ENCODE peak calls at places on chromosomes 5 and 9, in five cellular contexts. X is SK-N-SH, F is A549, N is IMR-90, W is K562. S is an unnamed sample.

GRCh38 chr9:75372499-75373268 is 284.4 kb downstream of the OSTF1 start:
- DNase-seq in X (no peak), F (no peak), N (no peak), W (no peak), S (no peak)

GRCh38 chr5:156800982-156801381 is 49.1 kb upstream of the PPP1R2B start:
- DNase-seq in F (no peak), X (no peak), W (no peak), N (no peak), S (no peak)

GRCh38 chr9:129323376-129323998 is 145.4 kb upstream of the IER5L start:
- DNase-seq in W (no peak), N (no peak), F (no peak), X (no peak), S (no peak)

GRCh38 chr9:102309379-102309778 is 570.9 kb upstream of the GRIN3A start:
- DNase-seq in W (no peak), F (no peak), X (no peak), N (no peak), S (no peak)

GRCh38 chr9:7841831-7842230 is 42.3 kb upstream of the DMAC1 start:
- DNase-seq in N (no peak), F (no peak), X (no peak), W (no peak), S (no peak)

GRCh38 chr5:168976311-168976893 is 324.5 kb downstream of the SLIT3 start:
- DNase-seq in F (no peak), W (no peak), X (peak; percentile 61), N (no peak), S (no peak)

GRCh38 chr9:122125158-122125890 is 32.2 kb upstream of the TTLL11 start:
- DNase-seq in N (peak; percentile 76), X (peak; percentile 92), F (peak; percentile 71), W (peak; percentile 88), S (no peak)

GRCh38 chr9:104993291-104993963 is 65.5 kb upstream of the ABCA1 start:
- DNase-seq in F (no peak), X (no peak), W (no peak), N (peak; percentile 86), S (no peak)

GRCh38 chr9:85960688-85961093 is 19.7 kb downstream of the NAA35 start:
- DNase-seq in X (no peak), N (peak; percentile 13), W (peak; percentile 9), F (no peak), S (no peak)

GRCh38 chr5:65262094-65262493 is 219.6 kb downstream of the ADAMTS6 start:
- DNase-seq in W (no peak), X (peak; percentile 4), F (no peak), N (no peak), S (no peak)

GRCh38 chr9:131712151-131712716 is 27.6 kb downstream of the RAPGEF1 start:
- DNase-seq in X (no peak), N (no peak), F (no peak), W (no peak), S (no peak)

GRCh38 chr5:154701181-154701580 is 54.0 kb upstream of the LARP1 start:
- DNase-seq in N (no peak), X (no peak), W (no peak), F (no peak), S (no peak)

GRCh38 chr5:171957591-171958251 is 48.7 kb downstream of the FBXW11 start:
- DNase-seq in W (no peak), X (no peak), N (no peak), F (no peak), S (peak; percentile 69)

GRCh38 chr5:42360641-42361320 is 62.5 kb upstream of the GHR start:
- DNase-seq in W (no peak), F (no peak), N (no peak), X (no peak), S (no peak)

GRCh38 chr5:158431369-158432029 is 572.6 kb upstream of the CLINT1 start:
- DNase-seq in F (no peak), W (no peak), N (no peak), X (no peak), S (no peak)

GRCh38 chr9:116377179-116377790 is 223.7 kb downstream of the PAPPA start:
- DNase-seq in X (no peak), N (peak; percentile 75), F (peak; percentile 48), W (no peak), S (no peak)

GRCh38 chr5:169904059-169904458 is 76.2 kb downstream of the INSYN2B start:
- DNase-seq in W (no peak), F (no peak), N (peak; percentile 31), X (no peak), S (peak; percentile 16)

GRCh38 chr5:1441166-1441865 is 3.9 kb downstream of the SLC6A3 start:
- DNase-seq in F (no peak), N (no peak), X (no peak), W (no peak), S (no peak)

GRCh38 chr9:70832487-70832886 is 288.9 kb downstream of the TRPM3 start:
- DNase-seq in F (no peak), W (no peak), X (no peak), N (no peak), S (no peak)

GRCh38 chr5:95835682-95836405 is 13.3 kb upstream of the GLRX start:
- DNase-seq in W (no peak), F (no peak), X (no peak), N (no peak), S (no peak)

GRCh38 chr9:128716581-128717254 is 7.2 kb downstream of the ZDHHC12 start:
- DNase-seq in F (no peak), W (no peak), X (peak; percentile 30), N (no peak), S (no peak)

GRCh38 chr9:130239741-130240241 is 25.8 kb upstream of the HMCN2 start:
- DNase-seq in N (peak; percentile 19), F (no peak), X (no peak), W (no peak), S (peak; percentile 31)

GRCh38 chr5:24226492-24226891 is 418.3 kb downstream of the CDH10 start:
- DNase-seq in W (no peak), F (no peak), X (no peak), N (no peak), S (no peak)

GRCh38 chr5:1255081-1255561 is 29.9 kb downstream of the SLC6A18 start:
- DNase-seq in N (no peak), F (no peak), X (no peak), W (no peak), S (no peak)

GRCh38 chr9:84669293-84670105 is at the start of gene NTRK2:
- DNase-seq in W (no peak), F (peak; percentile 17), N (peak; percentile 2), X (peak; percentile 65), S (no peak)

GRCh38 chr5:73764996-73765395 is 139.0 kb downstream of the ARHGEF28 start:
- DNase-seq in X (no peak), N (no peak), F (peak; percentile 54), W (no peak), S (no peak)

GRCh38 chr9:121598167-121599000 is 53.0 kb upstream of the DAB2IP start:
- DNase-seq in F (no peak), N (peak; percentile 86), W (no peak), X (no peak), S (no peak)

GRCh38 chr5:25090818-25091217 is 446.0 kb upstream of the CDH10 start:
- DNase-seq in N (no peak), W (no peak), X (no peak), F (no peak), S (no peak)

GRCh38 chr9:110641350-110641749 is 27.2 kb upstream of the MUSK start:
- DNase-seq in N (no peak), X (no peak), F (no peak), W (no peak), S (no peak)

GRCh38 chr9:137441289-137441934 is at the start of gene ENTPD8:
- DNase-seq in F (peak; percentile 66), N (no peak), W (peak; percentile 76), X (peak; percentile 89), S (no peak)

GRCh38 chr5:139549162-139549894 is 11.8 kb upstream of the UBE2D2 start:
- DNase-seq in F (no peak), W (no peak), X (no peak), N (no peak), S (no peak)

GRCh38 chr5:139543423-139543991 is 17.6 kb upstream of the UBE2D2 start:
- DNase-seq in X (peak; percentile 59), W (peak; percentile 72), N (peak; percentile 5), F (no peak), S (no peak)
- TF ChIP-seq RCOR1 in X (no peak), W (peak; percentile 10), N (no peak), F (no peak), S (no peak)

DNA sequence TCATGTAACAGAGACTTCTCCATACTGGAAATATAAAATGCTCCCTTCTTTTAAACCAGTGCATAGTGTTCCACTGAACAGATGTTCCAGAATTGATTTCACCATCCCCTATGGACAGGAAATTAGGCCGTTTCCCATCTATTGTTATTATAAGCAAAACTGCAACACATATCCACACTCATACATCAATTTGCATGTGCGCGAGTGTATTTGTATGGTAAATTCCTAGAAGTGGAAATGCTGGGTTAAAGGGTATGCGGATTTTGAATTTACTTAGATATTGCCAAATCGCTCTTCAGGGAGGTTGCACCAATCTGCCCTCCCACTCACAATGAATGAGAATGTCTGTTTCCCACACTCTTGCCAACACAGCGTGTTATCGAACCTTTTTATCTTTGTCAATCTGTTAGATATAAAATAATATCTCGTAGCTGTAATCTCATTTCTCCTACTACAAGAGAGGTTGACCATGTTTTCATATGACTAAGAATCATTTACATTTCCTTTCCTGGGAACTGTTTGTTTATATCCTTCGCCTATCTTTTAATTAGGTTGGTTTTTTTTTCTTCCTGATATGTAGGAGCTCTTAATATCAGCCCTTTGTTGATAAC is 35.6 kb downstream of the LHX2 start:
- DNase-seq in N (no peak), X (no peak), F (no peak), W (no peak), S (no peak)
- TF ChIP-seq RCOR1 in N (no peak), X (no peak), F (no peak), W (no peak), S (no peak)

GRCh38 chr5:102823441-102823874 is 68.4 kb downstream of the PAM start:
- DNase-seq in N (peak; percentile 62), F (no peak), X (no peak), W (no peak), S (no peak)
- TF ChIP-seq RCOR1 in N (no peak), F (no peak), X (no peak), W (no peak), S (no peak)

DNA sequence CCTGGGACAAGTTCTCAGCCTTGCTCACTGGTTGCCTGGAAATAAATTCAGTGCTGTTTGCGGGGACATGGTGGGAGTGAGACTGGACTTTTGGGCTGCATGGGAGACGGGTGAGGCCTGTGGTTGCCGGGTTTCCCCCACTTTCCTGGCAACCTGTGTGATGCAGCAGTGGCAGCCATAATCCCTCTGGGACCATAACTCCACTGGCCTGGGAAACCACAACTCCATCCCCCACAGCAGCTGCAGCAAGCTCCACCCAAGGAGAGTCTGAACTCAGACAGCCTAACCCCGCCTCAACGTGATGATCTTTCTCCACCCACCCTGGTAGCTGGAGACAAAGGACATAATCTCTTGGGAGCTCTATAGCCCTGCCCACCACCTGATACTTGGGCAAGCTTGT is 349.9 kb downstream of the PIK3R1 start:
- DNase-seq in N (no peak), F (no peak), X (no peak), W (no peak), S (peak; percentile 55)
- TF ChIP-seq RCOR1 in N (no peak), F (no peak), X (no peak), W (no peak), S (no peak)

S was measured in GM12878.